ENCODE peak calls at places on chromosome 4, in six cellular contexts. U is cardiac muscle cell, M is tibial artery, E is lung, X is AG09309, T is Calu3. G is an unnamed sample.
A peak's percentile ranks its signal among the peaks of the same experiment; 100 is the strongest.

GRCh38 chr4:186400676-186401075 is 134.7 kb downstream of the F11 start:
- DNase-seq in U (peak; percentile 17), X (no peak), E (no peak), T (no peak), M (no peak), G (no peak)

GRCh38 chr4:5921074-5921473 is 28.2 kb upstream of the CRMP1 start:
- DNase-seq in E (no peak), X (no peak), T (no peak), U (no peak), M (no peak), G (no peak)

GRCh38 chr4:73860884-73861283 is 7.8 kb downstream of the PF4V1 start:
- DNase-seq in U (no peak), E (no peak), T (no peak), X (no peak), M (no peak), G (no peak)

GRCh38 chr4:177293208-177294018 is 16.3 kb upstream of the NEIL3 start:
- DNase-seq in X (no peak), T (no peak), U (no peak), E (no peak), M (no peak), G (no peak)

GRCh38 chr4:43066415-43066814 is 173.9 kb downstream of the GRXCR1 start:
- DNase-seq in X (no peak), M (no peak), T (no peak), E (no peak), U (no peak), G (no peak)

GRCh38 chr4:1208266-1208961 is 36.0 kb upstream of the SPON2 start:
- DNase-seq in T (no peak), E (no peak), U (peak; percentile 53), X (no peak), M (peak; percentile 19), G (no peak)

GRCh38 chr4:134867027-134867426 is 665.4 kb upstream of the PABPC4L start:
- DNase-seq in M (no peak), T (no peak), U (no peak), E (no peak), X (no peak), G (no peak)

GRCh38 chr4:15665738-15666365 is 10.7 kb upstream of the FBXL5 start:
- DNase-seq in T (peak; percentile 51), X (no peak), M (no peak), E (no peak), U (peak; percentile 49), G (no peak)

GRCh38 chr4:73208376-73208775 is 50.2 kb downstream of the ANKRD17 start:
- DNase-seq in T (no peak), E (no peak), M (no peak), U (no peak), X (peak; percentile 3), G (no peak)

GRCh38 chr4:88341227-88342192 is 37.1 kb upstream of the HERC6 start:
- DNase-seq in E (no peak), M (no peak), U (peak; percentile 93), X (peak; percentile 81), T (no peak), G (peak; percentile 8)

GRCh38 chr4:41506071-41506470 is 31.9 kb upstream of the LIMCH1 start:
- DNase-seq in X (peak; percentile 49), M (no peak), U (no peak), E (no peak), T (peak; percentile 54), G (no peak)

GRCh38 chr4:1379351-1379781 is 26.9 kb downstream of the NKX1-1 start:
- DNase-seq in M (no peak), U (no peak), X (no peak), T (no peak), E (no peak), G (no peak)

G was measured in prostate gland.